ENCODE peak calls at places on chromosomes 3 and 15, in four cellular contexts. One of them, this sample, is unnamed.

GRCh38 chr15:73813071-73813470 is 59.9 kb upstream of the INSYN1 start:
- DNase-seq in nephron progenitor cell: no peak
- DNase-seq in SJSA1: no peak
- DNase-seq in NCI-H345: no peak
- DNase-seq in this sample: no peak

GRCh38 chr3:103965764-103966163 is 1400.9 kb upstream of the ALCAM start:
- DNase-seq in nephron progenitor cell: peak; percentile 4
- DNase-seq in SJSA1: no peak
- DNase-seq in NCI-H345: no peak
- DNase-seq in this sample: no peak

GRCh38 chr3:60917136-60917535 is 334.1 kb downstream of the FHIT start:
- DNase-seq in nephron progenitor cell: no peak
- DNase-seq in SJSA1: no peak
- DNase-seq in NCI-H345: peak; percentile 31
- DNase-seq in this sample: no peak

GRCh38 chr3:112437146-112438022 is 61.9 kb downstream of the BTLA start:
- DNase-seq in nephron progenitor cell: no peak
- DNase-seq in SJSA1: no peak
- DNase-seq in NCI-H345: no peak
- DNase-seq in this sample: peak; percentile 1

GRCh38 chr15:88454867-88455810 is 12.0 kb downstream of the MRPL46 start:
- DNase-seq in nephron progenitor cell: peak; percentile 64
- DNase-seq in SJSA1: no peak
- DNase-seq in NCI-H345: peak; percentile 53
- DNase-seq in this sample: peak; percentile 7

GRCh38 chr3:38094999-38095398 is 41.9 kb downstream of the ACAA1 start:
- DNase-seq in nephron progenitor cell: no peak
- DNase-seq in SJSA1: no peak
- DNase-seq in NCI-H345: no peak
- DNase-seq in this sample: no peak

GRCh38 chr3:14411166-14411526 is 8.7 kb downstream of the SLC6A6 start:
- DNase-seq in nephron progenitor cell: no peak
- DNase-seq in SJSA1: no peak
- DNase-seq in NCI-H345: no peak
- DNase-seq in this sample: no peak

GRCh38 chr15:47813985-47814384 is 96.7 kb downstream of the SEMA6D start:
- DNase-seq in nephron progenitor cell: no peak
- DNase-seq in SJSA1: no peak
- DNase-seq in NCI-H345: no peak
- DNase-seq in this sample: no peak

GRCh38 chr15:96336643-96337353 is 6.3 kb downstream of the NR2F2 start:
- DNase-seq in nephron progenitor cell: no peak
- DNase-seq in SJSA1: no peak
- DNase-seq in NCI-H345: no peak
- DNase-seq in this sample: no peak

GRCh38 chr3:45607790-45608189 is 13.2 kb downstream of the LIMD1 start:
- DNase-seq in nephron progenitor cell: no peak
- DNase-seq in SJSA1: peak; percentile 69
- DNase-seq in NCI-H345: no peak
- DNase-seq in this sample: no peak

GRCh38 chr3:194828926-194829325 is 143.2 kb downstream of the FAM43A start:
- DNase-seq in nephron progenitor cell: no peak
- DNase-seq in SJSA1: no peak
- DNase-seq in NCI-H345: no peak
- DNase-seq in this sample: no peak

GRCh38 chr15:62858343-62858742 is 184.2 kb upstream of the TPM1 start:
- DNase-seq in nephron progenitor cell: no peak
- DNase-seq in SJSA1: no peak
- DNase-seq in NCI-H345: no peak
- DNase-seq in this sample: no peak

GRCh38 chr3:190543656-190544055 is 29.8 kb downstream of the IL1RAP start:
- DNase-seq in nephron progenitor cell: no peak
- DNase-seq in SJSA1: no peak
- DNase-seq in NCI-H345: no peak
- DNase-seq in this sample: no peak

GRCh38 chr15:39623550-39623931 is 42.7 kb downstream of the THBS1 start:
- DNase-seq in nephron progenitor cell: no peak
- DNase-seq in SJSA1: no peak
- DNase-seq in NCI-H345: no peak
- DNase-seq in this sample: peak; percentile 38

GRCh38 chr15:78210349-78210717 is 24.0 kb downstream of the ACSBG1 start:
- DNase-seq in nephron progenitor cell: no peak
- DNase-seq in SJSA1: peak; percentile 16
- DNase-seq in NCI-H345: no peak
- DNase-seq in this sample: no peak

GRCh38 chr3:110710605-110711004 is 361.0 kb upstream of the NECTIN3 start:
- DNase-seq in nephron progenitor cell: no peak
- DNase-seq in SJSA1: no peak
- DNase-seq in NCI-H345: no peak
- DNase-seq in this sample: no peak

GRCh38 chr3:179453967-179454366 is 2.7 kb upstream of the GNB4 start:
- DNase-seq in nephron progenitor cell: no peak
- DNase-seq in SJSA1: no peak
- DNase-seq in NCI-H345: no peak
- DNase-seq in this sample: no peak

GRCh38 chr15:51312132-51312531 is 26.3 kb downstream of the CYP19A1 start:
- DNase-seq in nephron progenitor cell: no peak
- DNase-seq in SJSA1: no peak
- DNase-seq in NCI-H345: no peak
- DNase-seq in this sample: no peak

GRCh38 chr15:59632714-59633113 is 21.1 kb downstream of the GCNT3 start:
- DNase-seq in nephron progenitor cell: peak; percentile 52
- DNase-seq in SJSA1: no peak
- DNase-seq in NCI-H345: no peak
- DNase-seq in this sample: no peak

GRCh38 chr3:12353796-12354505 is 65.1 kb downstream of the PPARG start:
- DNase-seq in nephron progenitor cell: no peak
- DNase-seq in SJSA1: no peak
- DNase-seq in NCI-H345: no peak
- DNase-seq in this sample: no peak

GRCh38 chr3:127967296-127967695 is 52.3 kb downstream of the KBTBD12 start:
- DNase-seq in nephron progenitor cell: no peak
- DNase-seq in SJSA1: no peak
- DNase-seq in NCI-H345: no peak
- DNase-seq in this sample: no peak

GRCh38 chr3:181610973-181611265 is 100.8 kb upstream of the SOX2 start:
- DNase-seq in nephron progenitor cell: no peak
- DNase-seq in SJSA1: no peak
- DNase-seq in NCI-H345: peak; percentile 44
- DNase-seq in this sample: no peak

GRCh38 chr3:28476194-28476593 is 127.6 kb upstream of the AZI2 start:
- DNase-seq in nephron progenitor cell: no peak
- DNase-seq in SJSA1: no peak
- DNase-seq in NCI-H345: peak; percentile 11
- DNase-seq in this sample: no peak

GRCh38 chr3:13628432-13628831 is 79.5 kb downstream of the FBLN2 start:
- DNase-seq in nephron progenitor cell: no peak
- DNase-seq in SJSA1: no peak
- DNase-seq in NCI-H345: no peak
- DNase-seq in this sample: no peak

GRCh38 chr15:51077565-51078153 is 17.0 kb downstream of the TNFAIP8L3 start:
- DNase-seq in nephron progenitor cell: peak; percentile 50
- DNase-seq in SJSA1: no peak
- DNase-seq in NCI-H345: no peak
- DNase-seq in this sample: no peak

GRCh38 chr3:106093616-106094015 is 224.8 kb upstream of the CBLB start:
- DNase-seq in nephron progenitor cell: no peak
- DNase-seq in SJSA1: no peak
- DNase-seq in NCI-H345: no peak
- DNase-seq in this sample: no peak

GRCh38 chr3:13598926-13599886 is 50.3 kb downstream of the FBLN2 start:
- DNase-seq in nephron progenitor cell: no peak
- DNase-seq in SJSA1: no peak
- DNase-seq in NCI-H345: no peak
- DNase-seq in this sample: no peak

GRCh38 chr3:115470254-115470653 is 153.1 kb upstream of the GAP43 start:
- DNase-seq in nephron progenitor cell: no peak
- DNase-seq in SJSA1: no peak
- DNase-seq in NCI-H345: peak; percentile 49
- DNase-seq in this sample: no peak

GRCh38 chr3:163043074-163043473 is 1546.5 kb downstream of the OTOL1 start:
- DNase-seq in nephron progenitor cell: no peak
- DNase-seq in SJSA1: no peak
- DNase-seq in NCI-H345: no peak
- DNase-seq in this sample: no peak

This sample was measured in activated effector memory CD4-positive, alpha-beta T cell treated with Interleukin-2 at 50 U/mL for 16 hours.